ENCODE peak calls at places on chromosome 15, in seven cellular contexts. E is adrenal gland, S is neuronal stem cell, B is small intestine, M is PC-3, Y is PC-9, W is cardiac muscle cell. L is an unnamed sample. For H3K36me3, the result is how much of the 10 kb centered on the place peaks cover.

GRCh38 chr15:40050788-40051615 is 12.0 kb upstream of the SRP14 start:
- DNase-seq in E (peak), S (peak), B (no peak), M (no peak), Y (no peak), W (peak), L (no peak)

GRCh38 chr15:100766225-100767001 is 113.2 kb upstream of the ALDH1A3 start:
- DNase-seq in E (no peak), S (no peak), B (no peak), M (no peak), Y (no peak), W (peak), L (peak)

GRCh38 chr15:101118116-101118515 is 133.7 kb downstream of the CHSY1 start:
- DNase-seq in E (no peak), S (no peak), B (no peak), M (no peak), Y (no peak), W (no peak), L (no peak)

GRCh38 chr15:83282859-83283812 is 1.3 kb downstream of the BNC1 start:
- DNase-seq in E (no peak), S (no peak), B (no peak), M (peak), Y (no peak), W (peak), L (no peak)

GRCh38 chr15:88441076-88441730 is 26.0 kb downstream of the MRPL46 start:
- DNase-seq in E (no peak), S (no peak), B (no peak), M (no peak), Y (no peak), W (no peak), L (no peak)

GRCh38 chr15:71278989-71279756 is 163.9 kb downstream of the THSD4 start:
- DNase-seq in E (peak), S (no peak), B (peak), M (peak), Y (peak), W (peak), L (no peak)

GRCh38 chr15:31049682-31050606 is 51.6 kb downstream of the TRPM1 start:
- DNase-seq in E (no peak), S (no peak), B (no peak), M (no peak), Y (no peak), W (no peak), L (no peak)

GRCh38 chr15:20356444-20357138 is 185.0 kb downstream of the GOLGA6L6 start:
- DNase-seq in E (peak), S (peak), B (no peak), M (peak), Y (peak), W (no peak), L (peak)

GRCh38 chr15:33675246-33675645 is 293.1 kb upstream of the CHRM5 start:
- DNase-seq in E (no peak), S (peak), B (no peak), M (peak), Y (no peak), W (peak), L (peak)

GRCh38 chr15:22925875-22926274 is 54.3 kb downstream of the CYFIP1 start:
- DNase-seq in E (no peak), S (no peak), B (no peak), M (no peak), Y (no peak), W (no peak), L (no peak)
- H3K36me3 ChIP-seq in E (under half), S (under half), B (under half), M (under half), Y (under half), W (under half), L (under half)

GRCh38 chr15:69087581-69087980 is 72.9 kb upstream of the GLCE start:
- DNase-seq in E (no peak), S (no peak), B (no peak), M (peak), Y (peak), W (no peak), L (no peak)

GRCh38 chr15:69086427-69087205 is 72.1 kb downstream of the NOX5 start:
- DNase-seq in E (no peak), S (no peak), B (no peak), M (no peak), Y (no peak), W (no peak), L (no peak)

GRCh38 chr15:69084404-69085030 is 70.0 kb downstream of the NOX5 start:
- DNase-seq in E (no peak), S (no peak), B (no peak), M (no peak), Y (no peak), W (no peak), L (no peak)

GRCh38 chr15:69088300-69088965 is 72.0 kb upstream of the GLCE start:
- DNase-seq in E (no peak), S (no peak), B (no peak), M (no peak), Y (peak), W (no peak), L (no peak)

GRCh38 chr15:69085325-69086081 is 71.0 kb downstream of the NOX5 start:
- DNase-seq in E (no peak), S (no peak), B (no peak), M (no peak), Y (no peak), W (no peak), L (no peak)
- H3K27ac ChIP-seq in E (no peak), S (no peak), B (no peak), M (no peak), Y (no peak), W (no peak), L (no peak)

GRCh38 chr15:67334973-67335372 is 80.4 kb downstream of the IQCH start:
- DNase-seq in E (no peak), S (no peak), B (no peak), M (no peak), Y (no peak), W (no peak), L (peak)

GRCh38 chr15:67340630-67341029 is 86.0 kb downstream of the IQCH start:
- DNase-seq in E (no peak), S (no peak), B (no peak), M (no peak), Y (no peak), W (peak), L (no peak)

GRCh38 chr15:67329984-67330733 is 75.6 kb downstream of the IQCH start:
- DNase-seq in E (no peak), S (no peak), B (no peak), M (no peak), Y (no peak), W (peak), L (no peak)

GRCh38 chr15:67331676-67332075 is 77.1 kb downstream of the IQCH start:
- DNase-seq in E (peak), S (no peak), B (no peak), M (no peak), Y (no peak), W (peak), L (peak)

DNA sequence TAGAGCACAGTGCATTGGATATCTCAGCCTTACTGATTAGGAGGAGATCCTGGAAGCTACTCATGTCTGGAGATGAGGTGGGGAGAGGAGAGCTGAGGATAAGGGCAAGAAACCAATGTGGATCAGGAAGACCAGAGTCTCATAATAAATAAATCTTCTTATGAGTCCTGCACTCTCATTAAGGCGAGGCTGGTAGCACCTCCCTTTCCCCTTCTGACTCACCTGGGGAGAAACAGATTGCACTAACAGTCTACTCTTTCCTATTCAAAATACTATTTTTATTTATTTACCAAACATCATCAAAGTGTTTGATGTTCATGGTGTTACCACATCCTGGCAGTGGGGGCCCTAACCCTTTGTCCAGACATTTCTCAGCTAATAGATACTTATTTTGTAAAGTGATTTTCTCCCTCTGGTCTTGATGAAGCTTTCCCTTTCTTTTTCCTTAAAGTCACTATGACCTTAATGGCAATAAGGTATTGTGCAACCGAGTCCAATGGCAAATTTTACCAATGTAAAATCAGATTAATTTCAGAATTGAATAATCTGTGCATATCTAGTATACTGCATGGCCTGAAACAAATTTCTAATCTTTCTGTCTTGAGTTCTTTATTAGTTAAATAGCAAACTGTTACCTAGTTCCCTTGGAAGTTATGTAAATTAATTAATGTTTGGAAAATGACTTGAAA is 81.1 kb downstream of the IQCH start:
- DNase-seq in E (no peak), S (no peak), B (peak), M (peak), Y (no peak), W (no peak), L (peak)
- H3K36me3 ChIP-seq in E (under half), S (under half), B (under half), M (under half), Y (under half), W (under half), L (under half)

GRCh38 chr15:75733761-75734651 is 21.4 kb upstream of the CSPG4 start:
- DNase-seq in E (no peak), S (no peak), B (no peak), M (no peak), Y (no peak), W (no peak), L (no peak)

GRCh38 chr15:75729304-75730069 is 16.8 kb upstream of the CSPG4 start:
- DNase-seq in E (no peak), S (no peak), B (no peak), M (no peak), Y (no peak), W (no peak), L (no peak)

GRCh38 chr15:75732809-75733451 is 20.3 kb upstream of the CSPG4 start:
- DNase-seq in E (peak), S (peak), B (peak), M (peak), Y (no peak), W (peak), L (peak)

GRCh38 chr15:75731248-75732100 is 18.8 kb upstream of the CSPG4 start:
- DNase-seq in E (peak), S (no peak), B (no peak), M (no peak), Y (no peak), W (peak), L (peak)

DNA sequence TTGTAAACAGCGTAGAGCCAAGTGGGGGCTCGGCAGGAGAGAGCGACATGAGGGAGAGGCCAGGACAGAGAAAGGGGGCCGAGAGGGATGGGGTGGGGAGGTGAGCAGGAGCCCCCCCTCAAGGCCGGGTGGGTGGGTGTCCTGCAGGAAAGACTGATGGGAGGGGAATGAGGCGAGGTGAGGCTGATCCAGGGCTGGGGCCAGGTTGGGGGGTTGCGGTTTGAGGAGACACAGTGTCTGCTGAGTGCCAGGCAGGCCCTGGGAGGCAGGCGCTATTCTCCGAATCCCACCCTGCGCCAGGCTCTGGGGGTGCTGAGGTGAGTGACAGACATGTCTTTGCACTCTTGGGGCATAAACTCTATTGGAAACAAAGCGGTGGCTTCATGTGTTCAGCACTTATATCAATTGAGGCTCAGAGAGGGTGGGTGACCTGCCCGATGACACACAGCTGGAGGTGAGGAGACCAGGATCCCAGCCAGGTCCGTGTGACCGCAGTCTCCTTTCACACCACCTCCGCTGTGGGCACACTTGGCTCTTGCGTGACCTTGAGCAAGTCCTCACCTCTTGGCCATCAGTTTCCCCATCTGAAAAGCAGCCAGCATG is 19.7 kb upstream of the CSPG4 start:
- DNase-seq in E (no peak), S (no peak), B (no peak), M (no peak), Y (no peak), W (no peak), L (no peak)
- H3K27ac ChIP-seq in E (no peak), S (no peak), B (no peak), M (no peak), Y (no peak), W (no peak), L (no peak)

DNA sequence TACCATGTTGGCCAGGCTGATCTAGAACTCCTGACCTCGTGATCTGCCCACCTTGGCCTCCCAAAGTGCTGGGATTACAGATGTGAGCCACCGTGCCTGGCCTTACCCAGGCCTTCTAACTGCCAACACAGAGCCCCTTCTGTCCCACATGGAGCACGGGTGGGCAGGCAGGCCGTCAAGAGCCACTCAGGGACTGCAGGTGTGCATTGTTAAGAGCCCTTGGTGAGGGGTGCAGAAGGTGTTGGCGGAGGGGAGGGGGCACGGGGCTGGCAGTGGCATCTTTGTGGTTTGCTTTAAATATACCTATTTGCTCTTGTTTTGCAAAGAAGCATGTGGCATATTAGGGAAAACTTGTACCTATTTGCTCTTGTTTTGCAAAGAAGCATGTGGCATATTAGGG is 37.3 kb downstream of the SMAD6 start:
- DNase-seq in E (no peak), S (no peak), B (no peak), M (no peak), Y (no peak), W (no peak), L (no peak)
- H3K36me3 ChIP-seq in E (under half), S (under half), B (under half), M (under half), Y (under half), W (under half), L (under half)

GRCh38 chr15:76162784-76163428 is 103.1 kb downstream of the TMEM266 start:
- DNase-seq in E (peak), S (no peak), B (no peak), M (no peak), Y (no peak), W (no peak), L (no peak)
- H3K27ac ChIP-seq in E (peak), S (no peak), B (no peak), M (no peak), Y (no peak), W (no peak), L (peak)

GRCh38 chr15:25436707-25437106 is 2.1 kb downstream of the UBE3A start:
- DNase-seq in E (no peak), S (no peak), B (peak), M (peak), Y (no peak), W (no peak), L (no peak)

GRCh38 chr15:25439456-25439836 is 622 bp upstream of the UBE3A start:
- DNase-seq in E (peak), S (peak), B (peak), M (peak), Y (no peak), W (peak), L (no peak)

GRCh38 chr15:25438601-25439455 is at the start of gene UBE3A:
- DNase-seq in E (peak), S (peak), B (peak), M (peak), Y (peak), W (peak), L (peak)

GRCh38 chr15:25435474-25436243 is 3.2 kb downstream of the UBE3A start:
- DNase-seq in E (no peak), S (no peak), B (no peak), M (no peak), Y (no peak), W (peak), L (no peak)

GRCh38 chr15:25437751-25438600 is 848 bp downstream of the UBE3A start:
- DNase-seq in E (peak), S (peak), B (peak), M (peak), Y (peak), W (peak), L (peak)
- H3K36me3 ChIP-seq in E (under half), S (under half), B (under half), M (under half), Y (under half), W (under half), L (under half)

GRCh38 chr15:60651155-60651554 is 172.2 kb upstream of the ICE2 start:
- DNase-seq in E (no peak), S (no peak), B (no peak), M (no peak), Y (no peak), W (peak), L (no peak)

GRCh38 chr15:60646595-60646994 is 167.7 kb upstream of the ICE2 start:
- DNase-seq in E (no peak), S (no peak), B (no peak), M (no peak), Y (no peak), W (no peak), L (no peak)

GRCh38 chr15:60649845-60650548 is 171.1 kb upstream of the ICE2 start:
- DNase-seq in E (no peak), S (no peak), B (peak), M (no peak), Y (no peak), W (no peak), L (no peak)

GRCh38 chr15:60647246-60647645 is 168.3 kb upstream of the ICE2 start:
- DNase-seq in E (peak), S (no peak), B (no peak), M (no peak), Y (no peak), W (no peak), L (peak)

GRCh38 chr15:60648928-60649679 is 170.2 kb upstream of the ICE2 start:
- DNase-seq in E (no peak), S (no peak), B (no peak), M (no peak), Y (no peak), W (no peak), L (no peak)
- H3K27ac ChIP-seq in E (no peak), S (no peak), B (peak), M (no peak), Y (no peak), W (no peak), L (no peak)

GRCh38 chr15:41823502-41823901 is 4.4 kb upstream of the JMJD7 start:
- DNase-seq in E (no peak), S (no peak), B (no peak), M (no peak), Y (no peak), W (no peak), L (no peak)
- H3K36me3 ChIP-seq in E (under half), S (under half), B (under half), M (under half), Y (under half), W (under half), L (under half)